ENCODE peak calls at places on chromosomes 12 and 14, in seven cellular contexts. Z is prostate gland, G is gastrocnemius medialis, N is suprapubic skin, M is sigmoid colon, K is thyroid gland, V is A549. D is an unnamed sample.

GRCh38 chr12:130504110-130504835 is 166.6 kb downstream of the PIWIL1 start:
- DNase-seq in K (no peak), V (no peak), G (no peak), Z (no peak), M (no peak), N (no peak), D (no peak)

GRCh38 chr14:83300454-83301064 is 1766.9 kb upstream of the SEL1L start:
- DNase-seq in M (no peak), K (no peak), G (no peak), V (peak), Z (no peak), N (no peak), D (no peak)

GRCh38 chr12:103647267-103647666 is 60.2 kb downstream of the STAB2 start:
- DNase-seq in K (no peak), G (no peak), M (no peak), N (no peak), Z (no peak), V (peak), D (no peak)

GRCh38 chr12:93763746-93764147 is 86.6 kb downstream of the CRADD start:
- DNase-seq in M (no peak), N (no peak), V (peak), G (no peak), K (no peak), Z (no peak), D (no peak)

GRCh38 chr12:49671051-49671765 is 36.0 kb downstream of the FMNL3 start:
- DNase-seq in Z (no peak), M (peak), V (no peak), N (no peak), K (peak), G (no peak), D (peak)

GRCh38 chr12:54984602-54985376 is at the start of gene TESPA1:
- DNase-seq in V (no peak), G (peak), Z (peak), K (peak), N (no peak), M (peak), D (peak)

GRCh38 chr12:90120627-90121026 is 412.0 kb upstream of the ATP2B1 start:
- DNase-seq in Z (no peak), V (no peak), N (no peak), G (no peak), K (no peak), M (no peak), D (no peak)

GRCh38 chr12:98022961-98023360 is 492.4 kb upstream of the TMPO start:
- DNase-seq in Z (no peak), V (no peak), N (no peak), G (no peak), K (no peak), M (no peak), D (no peak)

GRCh38 chr14:90574640-90575131 is 177.9 kb downstream of the CALM1 start:
- DNase-seq in V (no peak), M (no peak), G (peak), Z (no peak), N (no peak), K (no peak), D (no peak)

GRCh38 chr12:123223241-123223668 is 9.7 kb downstream of the MPHOSPH9 start:
- DNase-seq in G (no peak), K (no peak), Z (no peak), M (no peak), V (no peak), N (no peak), D (peak)

GRCh38 chr14:103316723-103317122 is 17.3 kb upstream of the EIF5 start:
- DNase-seq in M (no peak), N (no peak), G (no peak), Z (no peak), V (no peak), K (no peak), D (no peak)

GRCh38 chr12:2751230-2751629 is 43.5 kb upstream of the FKBP4 start:
- DNase-seq in Z (no peak), G (no peak), N (no peak), M (no peak), K (no peak), V (no peak), D (no peak)

GRCh38 chr12:57756406-57757341 is 1.8 kb downstream of the MARCHF9 start:
- DNase-seq in M (peak), K (peak), V (peak), N (no peak), Z (no peak), G (no peak), D (peak)

GRCh38 chr12:16350682-16351081 is 3.2 kb downstream of the MGST1 start:
- DNase-seq in M (peak), K (peak), Z (peak), V (peak), N (no peak), G (peak), D (no peak)

GRCh38 chr14:34262511-34262910 is 199.5 kb downstream of the SPTSSA start:
- DNase-seq in G (no peak), N (no peak), M (no peak), K (no peak), Z (no peak), V (no peak), D (no peak)

GRCh38 chr12:95337176-95337575 is 119.6 kb downstream of the VEZT start:
- DNase-seq in K (no peak), V (no peak), Z (no peak), G (no peak), N (no peak), M (no peak), D (no peak)

GRCh38 chr14:29262979-29263378 is 496.4 kb downstream of the FOXG1 start:
- DNase-seq in V (no peak), N (no peak), Z (no peak), M (no peak), G (no peak), K (no peak), D (no peak)

GRCh38 chr12:25718081-25718731 is 165.1 kb upstream of the LMNTD1 start:
- DNase-seq in Z (no peak), G (no peak), M (no peak), V (no peak), N (no peak), K (no peak), D (no peak)

GRCh38 chr12:3083241-3083921 is 6.2 kb downstream of the TSPAN9 start:
- DNase-seq in G (no peak), V (no peak), N (no peak), K (no peak), M (no peak), Z (no peak), D (no peak)

GRCh38 chr12:31655208-31655607 is 4.3 kb upstream of the ETFBKMT start:
- DNase-seq in N (no peak), Z (no peak), V (no peak), M (no peak), K (no peak), G (no peak), D (no peak)

GRCh38 chr12:31662176-31662849 is 2.8 kb downstream of the ETFBKMT start:
- DNase-seq in M (no peak), Z (no peak), V (no peak), K (no peak), N (no peak), G (no peak), D (no peak)

GRCh38 chr12:31655792-31656191 is 3.7 kb upstream of the ETFBKMT start:
- DNase-seq in M (no peak), Z (no peak), G (no peak), V (no peak), K (no peak), N (no peak), D (no peak)

GRCh38 chr12:31658743-31659086 is 773 bp upstream of the ETFBKMT start:
- DNase-seq in V (no peak), M (no peak), Z (no peak), K (no peak), G (no peak), N (no peak), D (no peak)

DNA sequence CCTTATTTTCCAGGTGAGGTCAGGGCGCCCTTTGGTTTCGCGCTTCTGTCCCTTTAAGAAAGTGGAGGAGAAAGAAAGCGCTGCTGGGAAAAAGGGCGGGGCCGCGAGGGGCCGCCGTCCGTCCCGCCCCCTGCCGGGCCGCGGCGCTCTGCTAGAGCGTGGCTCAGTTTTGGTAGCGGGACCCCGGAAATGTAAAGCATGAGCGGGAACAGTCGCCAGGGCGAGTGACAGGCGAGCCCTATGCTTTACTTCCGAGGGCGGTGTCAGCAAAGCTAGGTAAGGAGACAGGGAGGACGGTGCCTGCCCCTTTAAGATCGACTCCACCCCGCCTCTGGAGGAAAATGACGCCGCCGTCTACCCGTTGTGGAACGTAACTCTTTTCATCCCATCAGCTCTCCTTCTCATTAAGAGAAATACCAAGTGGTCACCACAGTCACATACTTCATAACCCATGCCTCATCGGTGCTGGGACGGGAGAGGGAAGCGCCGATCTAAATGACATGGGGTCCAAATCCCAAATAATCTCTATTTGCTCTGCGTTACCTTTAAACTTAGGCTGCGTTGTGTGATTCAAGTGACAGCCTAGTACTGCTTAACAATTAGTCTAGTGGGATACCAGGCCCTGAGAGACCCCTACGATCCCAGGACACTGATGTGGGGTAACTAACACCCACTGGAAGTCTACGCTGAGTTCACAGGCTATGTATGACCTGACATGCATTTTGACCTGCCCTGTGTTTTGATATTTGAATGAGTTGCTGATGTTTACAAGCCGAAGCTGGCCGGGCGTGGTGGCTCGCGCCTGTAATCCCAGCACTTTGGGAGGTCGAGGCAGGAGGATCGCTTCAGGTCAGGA is at the start of gene ETFBKMT:
- DNase-seq in K (peak), V (peak), G (peak), Z (peak), N (peak), M (peak), D (peak)
- TF ChIP-seq POLR2A in K (no peak), V (peak), G (peak), Z (peak), N (peak), M (no peak), D (peak)

GRCh38 chr14:105806568-105806967 is 280.2 kb downstream of the TMEM121 start:
- DNase-seq in G (no peak), Z (no peak), K (no peak), V (no peak), M (no peak), N (no peak), D (no peak)
- TF ChIP-seq POLR2A in G (no peak), Z (no peak), K (no peak), V (no peak), M (no peak), N (no peak), D (no peak)

GRCh38 chr12:110613771-110614684 is at the start of gene TCTN1:
- DNase-seq in K (peak), V (peak), N (peak), Z (peak), M (peak), G (peak), D (peak)
- TF ChIP-seq POLR2A in K (no peak), V (peak), N (peak), Z (peak), M (peak), G (peak), D (peak)

DNA sequence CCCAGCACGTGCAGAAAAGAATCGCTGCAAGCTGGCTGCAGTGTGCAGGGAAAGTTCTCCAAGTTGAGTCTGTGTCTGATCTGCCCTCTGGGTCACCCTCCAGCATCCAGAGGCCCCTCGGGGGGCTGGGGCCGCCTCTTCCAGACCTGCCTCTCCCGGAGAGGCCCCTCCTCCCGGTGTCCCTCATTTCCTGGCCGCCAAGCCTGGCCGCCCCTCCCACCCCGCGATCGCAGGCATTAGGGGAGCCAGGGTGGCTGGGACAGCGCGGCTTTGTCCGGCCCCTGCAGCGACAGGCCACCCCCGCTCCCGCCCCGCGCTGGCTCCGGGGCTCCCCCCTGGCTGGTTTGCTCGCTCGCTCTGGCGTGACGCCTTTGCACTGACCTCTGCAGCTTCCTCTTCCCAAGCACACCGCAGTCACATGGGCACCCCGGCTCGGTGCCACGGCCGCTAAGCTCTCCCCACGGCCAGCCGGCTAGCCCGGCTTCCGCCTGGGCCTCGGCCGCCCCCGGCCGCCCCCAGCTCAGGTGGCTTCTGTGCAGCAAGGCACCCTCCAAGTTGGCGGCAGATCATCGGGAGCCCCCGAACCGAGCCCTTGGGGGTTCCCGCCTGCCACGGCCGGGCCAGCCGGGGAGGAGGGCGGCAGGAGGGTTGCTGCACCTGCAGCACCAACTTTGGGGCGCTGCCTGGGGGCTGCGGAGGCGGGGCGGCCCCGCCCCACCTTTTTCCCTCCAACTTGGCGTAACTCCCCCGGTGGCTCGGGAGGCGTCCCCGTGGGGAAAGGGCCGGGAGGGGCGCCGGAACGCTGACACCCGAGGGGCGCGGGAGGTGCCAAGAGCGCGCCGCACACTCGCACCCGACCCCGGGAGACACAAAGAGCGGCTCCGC is 43.7 kb downstream of the KDM2B start:
- DNase-seq in V (peak), G (peak), K (peak), N (peak), Z (peak), M (peak), D (peak)
- TF ChIP-seq POLR2A in V (peak), G (peak), K (no peak), N (no peak), Z (peak), M (peak), D (peak)

GRCh38 chr12:108838194-108839010 is 19.0 kb downstream of the SSH1 start:
- DNase-seq in G (peak), K (peak), V (peak), N (no peak), M (peak), Z (peak), D (peak)
- TF ChIP-seq POLR2A in G (peak), K (no peak), V (no peak), N (peak), M (peak), Z (peak), D (peak)

GRCh38 chr14:74881425-74882102 is at the start of gene DLST:
- DNase-seq in K (peak), N (peak), V (peak), G (peak), M (peak), Z (peak), D (peak)
- TF ChIP-seq POLR2A in K (peak), N (peak), V (no peak), G (peak), M (peak), Z (peak), D (peak)

D was measured in transverse colon.